ENCODE peak calls at places on chromosomes 13 and 19, in eight cellular contexts. A is body of pancreas; G is ovary; Q is HFF-Myc; F is CD8-positive, alpha-beta memory T cell; X is heart right ventricle; L is tibial nerve; I is CD8-positive, alpha-beta T cell. U is an unnamed sample.

GRCh38 chr19:51441410-51442390 is 16.6 kb downstream of the SIGLEC8 start:
- DNase-seq in G (no peak), Q (no peak), X (no peak), L (no peak), A (no peak), I (peak), F (peak), U (no peak)

GRCh38 chr13:112972867-112973576 is 4.0 kb downstream of the MCF2L start:
- DNase-seq in I (no peak), F (no peak), G (no peak), L (no peak), Q (no peak), X (no peak), A (no peak), U (peak)

GRCh38 chr13:47251771-47252170 is 354.9 kb upstream of the HTR2A start:
- DNase-seq in L (no peak), F (no peak), I (no peak), Q (no peak), G (no peak), A (no peak), X (no peak), U (no peak)

GRCh38 chr13:99526549-99526948 is 25.3 kb downstream of the TM9SF2 start:
- DNase-seq in A (no peak), F (no peak), Q (no peak), X (no peak), L (no peak), I (no peak), G (no peak), U (no peak)

GRCh38 chr19:39677931-39678889 is 22.5 kb downstream of the LGALS16 start:
- DNase-seq in F (no peak), G (no peak), X (no peak), Q (no peak), A (peak), I (no peak), L (no peak), U (no peak)

GRCh38 chr19:42102877-42103276 is 26.9 kb downstream of the ZNF574 start:
- DNase-seq in G (no peak), X (no peak), F (no peak), I (no peak), L (no peak), A (no peak), Q (no peak), U (no peak)

GRCh38 chr13:27977476-27978300 is 8.6 kb upstream of the CDX2 start:
- DNase-seq in L (no peak), A (no peak), F (no peak), Q (no peak), G (no peak), I (no peak), X (no peak), U (no peak)

GRCh38 chr13:73136776-73137175 is 78.0 kb downstream of the KLF5 start:
- DNase-seq in L (no peak), A (no peak), F (no peak), G (no peak), I (no peak), Q (no peak), X (no peak), U (no peak)

GRCh38 chr13:35891973-35892441 is 239.2 kb downstream of the DCLK1 start:
- DNase-seq in I (no peak), Q (no peak), F (no peak), A (no peak), G (no peak), L (no peak), X (no peak), U (no peak)

GRCh38 chr19:7986321-7987083 is 18.9 kb downstream of the ELAVL1 start:
- DNase-seq in Q (peak), F (no peak), L (no peak), X (no peak), G (no peak), A (no peak), I (no peak), U (no peak)

GRCh38 chr13:80134360-80134759 is 206.6 kb downstream of the SPRY2 start:
- DNase-seq in Q (no peak), X (no peak), L (no peak), G (no peak), A (no peak), F (no peak), I (no peak), U (no peak)

GRCh38 chr19:28586501-28586900 is 626.5 kb downstream of the UQCRFS1 start:
- DNase-seq in I (no peak), F (no peak), L (no peak), Q (no peak), X (no peak), G (no peak), A (no peak), U (no peak)

GRCh38 chr19:14081797-14082674 is 3.5 kb downstream of the C19orf67 start:
- DNase-seq in A (peak), X (peak), L (no peak), F (peak), Q (no peak), I (peak), G (peak), U (peak)

GRCh38 chr19:51593138-51593890 is 22.2 kb downstream of the ZNF175 start:
- DNase-seq in X (no peak), I (no peak), F (no peak), Q (no peak), A (no peak), L (no peak), G (no peak), U (no peak)

GRCh38 chr19:55549500-55550320 is 4.4 kb upstream of the SBK3 start:
- DNase-seq in A (no peak), I (no peak), F (no peak), X (no peak), Q (no peak), L (no peak), G (no peak), U (no peak)

GRCh38 chr19:12788025-12788681 is 3.1 kb upstream of the JUNB start:
- DNase-seq in L (no peak), I (no peak), F (no peak), X (no peak), A (no peak), Q (no peak), G (no peak), U (no peak)
- H3K4me3 ChIP-seq in L (peak), I (no peak), F (no peak), X (peak), A (no peak), Q (peak), G (no peak), U (no peak)

DNA sequence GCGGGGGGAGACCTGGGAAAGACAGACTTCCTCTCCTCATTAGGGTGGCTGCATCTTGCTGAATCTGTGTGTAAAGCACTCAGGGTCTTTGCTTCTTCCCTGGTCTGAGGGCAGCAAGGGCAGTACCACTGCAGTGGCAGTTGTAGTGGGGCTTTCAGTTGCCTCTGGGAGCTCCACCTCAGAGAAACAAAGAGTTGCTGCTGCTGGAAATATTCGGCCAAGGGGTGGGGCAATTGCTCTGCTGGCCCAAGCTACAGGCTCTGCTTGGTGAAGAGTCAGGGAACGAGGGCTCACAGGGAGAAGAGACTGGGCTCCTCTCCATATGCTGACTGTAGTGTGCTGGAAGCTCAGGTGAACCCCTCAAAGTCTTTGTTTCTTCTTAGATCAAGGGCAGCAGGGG is 52.5 kb downstream of the POSTN start:
- DNase-seq in A (no peak), Q (no peak), X (no peak), I (no peak), G (no peak), F (no peak), L (no peak), U (no peak)
- H3K4me3 ChIP-seq in A (no peak), Q (no peak), X (no peak), I (no peak), G (no peak), F (no peak), L (no peak), U (no peak)

GRCh38 chr19:38528213-38528755 is 89.5 kb downstream of the MAP4K1 start:
- DNase-seq in A (no peak), X (no peak), L (no peak), G (no peak), Q (no peak), F (no peak), I (no peak), U (no peak)
- H3K4me3 ChIP-seq in A (no peak), X (no peak), L (no peak), G (no peak), Q (no peak), F (no peak), I (no peak), U (no peak)

GRCh38 chr13:21476893-21477472 is 17.9 kb upstream of the ZDHHC20 start:
- DNase-seq in A (peak), L (peak), I (peak), F (peak), G (peak), X (peak), Q (peak), U (peak)
- H3K4me3 ChIP-seq in A (peak), L (peak), I (peak), F (peak), G (peak), X (peak), Q (peak), U (peak)

GRCh38 chr13:43061496-43062280 is 38.3 kb downstream of the DNAJC15 start:
- DNase-seq in I (no peak), L (no peak), G (no peak), A (no peak), F (no peak), Q (no peak), X (no peak), U (no peak)

GRCh38 chr13:43057653-43058317 is 34.4 kb downstream of the DNAJC15 start:
- DNase-seq in F (peak), G (no peak), I (peak), A (no peak), Q (peak), X (peak), L (no peak), U (no peak)

GRCh38 chr13:43054803-43055802 is 31.7 kb downstream of the DNAJC15 start:
- DNase-seq in X (peak), Q (peak), F (no peak), L (no peak), G (peak), I (peak), A (no peak), U (no peak)

GRCh38 chr13:43058836-43059235 is 35.5 kb downstream of the DNAJC15 start:
- DNase-seq in A (no peak), I (no peak), L (no peak), Q (no peak), X (no peak), F (no peak), G (no peak), U (no peak)

GRCh38 chr13:43058318-43058674 is 34.9 kb downstream of the DNAJC15 start:
- DNase-seq in G (no peak), I (peak), Q (peak), F (no peak), L (no peak), X (peak), A (no peak), U (no peak)
- H3K4me3 ChIP-seq in G (no peak), I (no peak), Q (no peak), F (no peak), L (no peak), X (no peak), A (no peak), U (no peak)

DNA sequence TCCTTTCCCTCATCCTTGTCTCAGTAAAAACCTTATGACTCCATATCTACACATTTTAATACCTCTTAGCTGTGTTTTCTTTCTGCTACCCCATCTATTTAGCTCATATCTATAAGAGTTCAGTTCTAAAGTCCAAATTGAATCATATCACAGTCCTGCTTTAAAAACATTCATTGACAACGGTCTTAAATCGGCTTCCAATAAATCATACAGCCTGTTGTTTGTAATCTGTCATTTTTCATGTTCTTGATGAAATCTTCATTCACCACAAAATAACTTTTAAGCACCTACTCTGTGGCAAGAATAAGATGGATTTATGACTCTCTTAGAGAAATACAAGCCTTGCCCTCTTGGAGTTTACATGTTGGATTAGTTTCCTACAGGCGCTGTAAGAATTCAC is 451.0 kb upstream of the GPC6 start:
- DNase-seq in G (no peak), X (no peak), Q (no peak), A (no peak), F (no peak), L (no peak), I (no peak), U (no peak)
- H3K4me3 ChIP-seq in G (no peak), X (no peak), Q (no peak), A (no peak), F (no peak), L (no peak), I (no peak), U (no peak)

U was measured in aorta.